ENCODE peak calls at places on chromosomes 4 and X, in six cellular contexts. G, H, K, Y, E and F are unnamed samples.

GRCh38 chrX:106950381-106950780 is 30.2 kb downstream of the CLDN2 start:
- DNase-seq in G (no peak), H (no peak), K (no peak), Y (no peak), E (no peak), F (no peak)

GRCh38 chr4:150072906-150073714 is 5.1 kb upstream of the DCLK2 start:
- DNase-seq in G (peak; percentile 94), H (no peak), K (no peak), Y (no peak), E (no peak), F (peak; percentile 20)

GRCh38 chr4:60129740-60130139 is 1070.4 kb upstream of the ADGRL3 start:
- DNase-seq in G (no peak), H (no peak), K (no peak), Y (no peak), E (no peak), F (no peak)

GRCh38 chr4:2977116-2978097 is 14.0 kb downstream of the GRK4 start:
- DNase-seq in G (peak; percentile 42), H (peak; percentile 69), K (no peak), Y (no peak), E (no peak), F (no peak)

GRCh38 chr4:43126595-43126994 is 234.1 kb downstream of the GRXCR1 start:
- DNase-seq in G (no peak), H (no peak), K (no peak), Y (no peak), E (no peak), F (no peak)

GRCh38 chrX:3435057-3435456 is 88.6 kb upstream of the MXRA5 start:
- DNase-seq in G (no peak), H (no peak), K (no peak), Y (no peak), E (no peak), F (no peak)

GRCh38 chr4:41882622-41883347 is 52.4 kb upstream of the TMEM33 start:
- DNase-seq in G (peak; percentile 42), H (peak; percentile 56), K (peak; percentile 61), Y (peak; percentile 35), E (peak; percentile 68), F (peak; percentile 54)

GRCh38 chr4:83546796-83547195 is 10.9 kb downstream of the GPAT3 start:
- DNase-seq in G (no peak), H (no peak), K (peak; percentile 39), Y (no peak), E (no peak), F (no peak)

GRCh38 chrX:149002320-149002719 is 501.9 kb downstream of the AFF2 start:
- DNase-seq in G (no peak), H (no peak), K (peak; percentile 2), Y (no peak), E (no peak), F (no peak)

GRCh38 chrX:155864655-155865054 is 16.5 kb upstream of the VAMP7 start:
- DNase-seq in G (no peak), H (no peak), K (peak; percentile 21), Y (no peak), E (no peak), F (no peak)

GRCh38 chr4:143355540-143356217 is 19.0 kb downstream of the GAB1 start:
- DNase-seq in G (no peak), H (no peak), K (no peak), Y (no peak), E (no peak), F (no peak)

GRCh38 chr4:84503495-84504437 is 4.7 kb upstream of the NKX6-1 start:
- DNase-seq in G (peak; percentile 80), H (peak; percentile 90), K (peak; percentile 68), Y (no peak), E (no peak), F (peak; percentile 86)